ENCODE peak calls at places on chromosomes 2 and 18, in seven cellular contexts. One of them, this sample, is unnamed.

GRCh38 chr2:174012347-174013309 is 47.5 kb upstream of the SP3 start:
- DNase-seq in CD4-positive, CD25-positive, alpha-beta regulatory T cell: peak; percentile 5
- DNase-seq in neuronal stem cell: no peak
- DNase-seq in mesendoderm: peak; percentile 83
- DNase-seq in naive thymus-derived CD4-positive, alpha-beta T cell: peak; percentile 31
- DNase-seq in lower lobe of right lung: peak; percentile 78
- DNase-seq in sigmoid colon: peak; percentile 92
- DNase-seq in this sample: no peak

GRCh38 chr2:42446503-42447271 is 47.1 kb downstream of the KCNG3 start:
- DNase-seq in sigmoid colon: no peak
- DNase-seq in neuronal stem cell: no peak
- DNase-seq in mesendoderm: no peak
- DNase-seq in naive thymus-derived CD4-positive, alpha-beta T cell: no peak
- DNase-seq in lower lobe of right lung: no peak
- DNase-seq in CD4-positive, CD25-positive, alpha-beta regulatory T cell: no peak
- DNase-seq in this sample: no peak

GRCh38 chr2:195026261-195026660 is 630.8 kb upstream of the SLC39A10 start:
- DNase-seq in naive thymus-derived CD4-positive, alpha-beta T cell: no peak
- DNase-seq in CD4-positive, CD25-positive, alpha-beta regulatory T cell: no peak
- DNase-seq in neuronal stem cell: no peak
- DNase-seq in mesendoderm: no peak
- DNase-seq in lower lobe of right lung: no peak
- DNase-seq in sigmoid colon: no peak
- DNase-seq in this sample: no peak

GRCh38 chr2:112121682-112122254 is 16.4 kb upstream of the FBLN7 start:
- DNase-seq in mesendoderm: peak; percentile 42
- DNase-seq in sigmoid colon: no peak
- DNase-seq in CD4-positive, CD25-positive, alpha-beta regulatory T cell: peak; percentile 69
- DNase-seq in neuronal stem cell: no peak
- DNase-seq in naive thymus-derived CD4-positive, alpha-beta T cell: peak; percentile 62
- DNase-seq in lower lobe of right lung: no peak
- DNase-seq in this sample: no peak

GRCh38 chr2:150042844-150043503 is 444.5 kb downstream of the RND3 start:
- DNase-seq in mesendoderm: no peak
- DNase-seq in sigmoid colon: no peak
- DNase-seq in neuronal stem cell: no peak
- DNase-seq in naive thymus-derived CD4-positive, alpha-beta T cell: no peak
- DNase-seq in lower lobe of right lung: no peak
- DNase-seq in CD4-positive, CD25-positive, alpha-beta regulatory T cell: no peak
- DNase-seq in this sample: no peak

GRCh38 chr2:145597809-145598208 is 1077.9 kb upstream of the ZEB2 start:
- DNase-seq in mesendoderm: no peak
- DNase-seq in CD4-positive, CD25-positive, alpha-beta regulatory T cell: no peak
- DNase-seq in sigmoid colon: no peak
- DNase-seq in naive thymus-derived CD4-positive, alpha-beta T cell: no peak
- DNase-seq in neuronal stem cell: no peak
- DNase-seq in lower lobe of right lung: no peak
- DNase-seq in this sample: no peak

GRCh38 chr2:101854877-101855276 is 136.9 kb upstream of the IL1R2 start:
- DNase-seq in neuronal stem cell: no peak
- DNase-seq in lower lobe of right lung: no peak
- DNase-seq in CD4-positive, CD25-positive, alpha-beta regulatory T cell: no peak
- DNase-seq in naive thymus-derived CD4-positive, alpha-beta T cell: no peak
- DNase-seq in mesendoderm: no peak
- DNase-seq in sigmoid colon: no peak
- DNase-seq in this sample: no peak

GRCh38 chr2:167579826-167580225 is 667.6 kb downstream of the STK39 start:
- DNase-seq in sigmoid colon: no peak
- DNase-seq in naive thymus-derived CD4-positive, alpha-beta T cell: no peak
- DNase-seq in CD4-positive, CD25-positive, alpha-beta regulatory T cell: no peak
- DNase-seq in mesendoderm: no peak
- DNase-seq in lower lobe of right lung: no peak
- DNase-seq in neuronal stem cell: no peak
- DNase-seq in this sample: no peak

GRCh38 chr18:1505856-1506255 is 601.2 kb downstream of the ADCYAP1 start:
- DNase-seq in lower lobe of right lung: no peak
- DNase-seq in naive thymus-derived CD4-positive, alpha-beta T cell: no peak
- DNase-seq in mesendoderm: peak; percentile 37
- DNase-seq in sigmoid colon: no peak
- DNase-seq in CD4-positive, CD25-positive, alpha-beta regulatory T cell: no peak
- DNase-seq in neuronal stem cell: no peak
- DNase-seq in this sample: no peak

GRCh38 chr18:58892536-58892935 is 27.9 kb downstream of the ZNF532 start:
- DNase-seq in lower lobe of right lung: no peak
- DNase-seq in mesendoderm: no peak
- DNase-seq in naive thymus-derived CD4-positive, alpha-beta T cell: no peak
- DNase-seq in neuronal stem cell: no peak
- DNase-seq in sigmoid colon: no peak
- DNase-seq in CD4-positive, CD25-positive, alpha-beta regulatory T cell: no peak
- DNase-seq in this sample: no peak

GRCh38 chr18:49944681-49945080 is 131.3 kb upstream of the ACAA2 start:
- DNase-seq in lower lobe of right lung: no peak
- DNase-seq in mesendoderm: peak; percentile 55
- DNase-seq in neuronal stem cell: no peak
- DNase-seq in CD4-positive, CD25-positive, alpha-beta regulatory T cell: no peak
- DNase-seq in sigmoid colon: peak; percentile 69
- DNase-seq in naive thymus-derived CD4-positive, alpha-beta T cell: no peak
- DNase-seq in this sample: no peak

GRCh38 chr18:65968605-65969004 is 217.8 kb downstream of the CDH7 start:
- DNase-seq in CD4-positive, CD25-positive, alpha-beta regulatory T cell: no peak
- DNase-seq in mesendoderm: no peak
- DNase-seq in neuronal stem cell: no peak
- DNase-seq in lower lobe of right lung: no peak
- DNase-seq in naive thymus-derived CD4-positive, alpha-beta T cell: no peak
- DNase-seq in sigmoid colon: no peak
- DNase-seq in this sample: no peak

GRCh38 chr18:8662574-8663255 is 42.6 kb upstream of the MTCL1 start:
- DNase-seq in mesendoderm: peak; percentile 92
- DNase-seq in sigmoid colon: no peak
- DNase-seq in neuronal stem cell: no peak
- DNase-seq in naive thymus-derived CD4-positive, alpha-beta T cell: no peak
- DNase-seq in CD4-positive, CD25-positive, alpha-beta regulatory T cell: no peak
- DNase-seq in lower lobe of right lung: no peak
- DNase-seq in this sample: no peak

GRCh38 chr2:44884677-44885076 is 56.8 kb upstream of the SIX3 start:
- DNase-seq in lower lobe of right lung: no peak
- DNase-seq in mesendoderm: no peak
- DNase-seq in sigmoid colon: no peak
- DNase-seq in neuronal stem cell: no peak
- DNase-seq in naive thymus-derived CD4-positive, alpha-beta T cell: no peak
- DNase-seq in CD4-positive, CD25-positive, alpha-beta regulatory T cell: no peak
- DNase-seq in this sample: no peak

GRCh38 chr2:39603436-39603835 is 62.3 kb upstream of the TMEM178A start:
- DNase-seq in sigmoid colon: no peak
- DNase-seq in neuronal stem cell: no peak
- DNase-seq in mesendoderm: no peak
- DNase-seq in CD4-positive, CD25-positive, alpha-beta regulatory T cell: no peak
- DNase-seq in naive thymus-derived CD4-positive, alpha-beta T cell: no peak
- DNase-seq in lower lobe of right lung: no peak
- DNase-seq in this sample: no peak

GRCh38 chr2:172285010-172285621 is 142.3 kb upstream of the ITGA6 start:
- DNase-seq in neuronal stem cell: peak; percentile 68
- DNase-seq in sigmoid colon: no peak
- DNase-seq in CD4-positive, CD25-positive, alpha-beta regulatory T cell: no peak
- DNase-seq in naive thymus-derived CD4-positive, alpha-beta T cell: no peak
- DNase-seq in mesendoderm: peak; percentile 69
- DNase-seq in lower lobe of right lung: no peak
- DNase-seq in this sample: no peak

GRCh38 chr18:45277870-45278269 is 337.4 kb upstream of the SLC14A2 start:
- DNase-seq in sigmoid colon: no peak
- DNase-seq in lower lobe of right lung: no peak
- DNase-seq in naive thymus-derived CD4-positive, alpha-beta T cell: no peak
- DNase-seq in mesendoderm: no peak
- DNase-seq in CD4-positive, CD25-positive, alpha-beta regulatory T cell: no peak
- DNase-seq in neuronal stem cell: no peak
- DNase-seq in this sample: no peak

GRCh38 chr2:32210767-32211408 is 45.2 kb downstream of the SLC30A6 start:
- DNase-seq in lower lobe of right lung: no peak
- DNase-seq in mesendoderm: no peak
- DNase-seq in sigmoid colon: no peak
- DNase-seq in neuronal stem cell: no peak
- DNase-seq in naive thymus-derived CD4-positive, alpha-beta T cell: no peak
- DNase-seq in CD4-positive, CD25-positive, alpha-beta regulatory T cell: no peak
- DNase-seq in this sample: no peak

GRCh38 chr2:221500501-221501209 is 71.4 kb downstream of the EPHA4 start:
- DNase-seq in neuronal stem cell: no peak
- DNase-seq in sigmoid colon: no peak
- DNase-seq in lower lobe of right lung: no peak
- DNase-seq in naive thymus-derived CD4-positive, alpha-beta T cell: no peak
- DNase-seq in CD4-positive, CD25-positive, alpha-beta regulatory T cell: no peak
- DNase-seq in mesendoderm: no peak
- DNase-seq in this sample: no peak

GRCh38 chr18:54962919-54963645 is 3.8 kb upstream of the CCDC68 start:
- DNase-seq in lower lobe of right lung: no peak
- DNase-seq in CD4-positive, CD25-positive, alpha-beta regulatory T cell: no peak
- DNase-seq in sigmoid colon: no peak
- DNase-seq in naive thymus-derived CD4-positive, alpha-beta T cell: no peak
- DNase-seq in neuronal stem cell: no peak
- DNase-seq in mesendoderm: no peak
- DNase-seq in this sample: no peak
- H3K27ac ChIP-seq in lower lobe of right lung: no peak overlapping the region
- H3K27ac ChIP-seq in CD4-positive, CD25-positive, alpha-beta regulatory T cell: no peak overlapping the region
- H3K27ac ChIP-seq in sigmoid colon: no peak overlapping the region
- H3K27ac ChIP-seq in naive thymus-derived CD4-positive, alpha-beta T cell: no peak overlapping the region
- H3K27ac ChIP-seq in neuronal stem cell: no peak overlapping the region
- H3K27ac ChIP-seq in mesendoderm: no peak overlapping the region
- H3K27ac ChIP-seq in this sample: no peak overlapping the region

DNA sequence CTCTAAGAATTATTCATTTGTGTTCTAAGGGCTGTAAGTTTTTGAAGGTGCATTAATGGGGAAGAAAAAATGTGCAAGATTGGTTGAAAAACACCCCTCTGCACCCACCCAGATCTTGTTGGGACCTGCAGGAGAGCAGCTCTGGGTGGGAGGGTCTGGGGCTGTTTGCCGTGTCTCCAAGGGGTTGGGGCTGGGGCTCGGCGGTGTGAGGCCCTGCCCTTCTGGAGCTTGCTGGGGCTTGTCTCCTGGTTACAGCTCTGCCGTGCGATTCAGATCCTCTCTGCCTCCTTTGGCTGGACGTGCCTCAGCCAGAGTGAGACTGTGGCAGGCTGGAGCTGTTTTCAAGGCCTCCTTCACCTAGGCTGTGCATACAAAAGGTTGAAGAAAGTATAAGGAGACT is 26.1 kb downstream of the IGFBP2 start:
- DNase-seq in lower lobe of right lung: no peak
- DNase-seq in naive thymus-derived CD4-positive, alpha-beta T cell: no peak
- DNase-seq in CD4-positive, CD25-positive, alpha-beta regulatory T cell: no peak
- DNase-seq in neuronal stem cell: no peak
- DNase-seq in mesendoderm: no peak
- DNase-seq in sigmoid colon: no peak
- DNase-seq in this sample: no peak
- H3K27ac ChIP-seq in lower lobe of right lung: no peak overlapping the region
- H3K27ac ChIP-seq in naive thymus-derived CD4-positive, alpha-beta T cell: no peak overlapping the region
- H3K27ac ChIP-seq in CD4-positive, CD25-positive, alpha-beta regulatory T cell: no peak overlapping the region
- H3K27ac ChIP-seq in neuronal stem cell: no peak overlapping the region
- H3K27ac ChIP-seq in mesendoderm: no peak overlapping the region
- H3K27ac ChIP-seq in sigmoid colon: no peak overlapping the region
- H3K27ac ChIP-seq in this sample: peak overlapping the region; percentile 17

GRCh38 chr2:85606116-85606455 is 3.6 kb upstream of the TMEM150A start:
- DNase-seq in mesendoderm: no peak
- DNase-seq in sigmoid colon: no peak
- DNase-seq in lower lobe of right lung: no peak
- DNase-seq in CD4-positive, CD25-positive, alpha-beta regulatory T cell: no peak
- DNase-seq in naive thymus-derived CD4-positive, alpha-beta T cell: no peak
- DNase-seq in neuronal stem cell: no peak
- DNase-seq in this sample: no peak
- H3K27ac ChIP-seq in mesendoderm: no peak overlapping the region
- H3K27ac ChIP-seq in sigmoid colon: peak overlapping the region; percentile 37
- H3K27ac ChIP-seq in lower lobe of right lung: peak overlapping the region; percentile 90
- H3K27ac ChIP-seq in CD4-positive, CD25-positive, alpha-beta regulatory T cell: no peak overlapping the region
- H3K27ac ChIP-seq in naive thymus-derived CD4-positive, alpha-beta T cell: no peak overlapping the region
- H3K27ac ChIP-seq in neuronal stem cell: no peak overlapping the region
- H3K27ac ChIP-seq in this sample: peak overlapping the region; percentile 63

DNA sequence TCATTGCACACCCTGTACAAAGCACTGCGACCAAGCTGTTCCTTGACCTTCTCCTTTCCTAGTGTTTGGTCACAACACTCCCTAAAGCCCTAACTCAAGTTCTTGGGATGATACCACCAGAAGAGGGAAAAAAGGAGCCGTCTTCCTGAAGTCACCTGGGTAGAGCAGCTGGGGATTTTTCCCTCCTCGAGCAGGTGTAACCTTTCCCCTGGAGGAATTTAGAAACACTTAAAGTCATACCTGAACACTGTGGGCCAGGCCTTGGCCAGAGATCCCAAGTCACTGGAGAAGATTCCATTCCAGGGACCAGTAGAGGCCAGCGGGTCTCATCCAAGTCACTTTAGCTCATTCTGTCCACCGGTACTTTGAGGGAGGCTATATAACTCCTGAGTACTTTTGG is 13.2 kb downstream of the EPAS1 start:
- DNase-seq in mesendoderm: no peak
- DNase-seq in neuronal stem cell: no peak
- DNase-seq in lower lobe of right lung: no peak
- DNase-seq in CD4-positive, CD25-positive, alpha-beta regulatory T cell: no peak
- DNase-seq in naive thymus-derived CD4-positive, alpha-beta T cell: no peak
- DNase-seq in sigmoid colon: no peak
- DNase-seq in this sample: no peak
- H3K27ac ChIP-seq in mesendoderm: no peak overlapping the region
- H3K27ac ChIP-seq in neuronal stem cell: no peak overlapping the region
- H3K27ac ChIP-seq in lower lobe of right lung: peak overlapping the region; percentile 74
- H3K27ac ChIP-seq in CD4-positive, CD25-positive, alpha-beta regulatory T cell: no peak overlapping the region
- H3K27ac ChIP-seq in naive thymus-derived CD4-positive, alpha-beta T cell: no peak overlapping the region
- H3K27ac ChIP-seq in sigmoid colon: no peak overlapping the region
- H3K27ac ChIP-seq in this sample: peak overlapping the region; percentile 95

GRCh38 chr2:148542614-148543013 is 101.9 kb upstream of the EPC2 start:
- DNase-seq in mesendoderm: no peak
- DNase-seq in lower lobe of right lung: no peak
- DNase-seq in naive thymus-derived CD4-positive, alpha-beta T cell: no peak
- DNase-seq in CD4-positive, CD25-positive, alpha-beta regulatory T cell: no peak
- DNase-seq in sigmoid colon: no peak
- DNase-seq in neuronal stem cell: no peak
- DNase-seq in this sample: no peak
- H3K27ac ChIP-seq in mesendoderm: no peak overlapping the region
- H3K27ac ChIP-seq in lower lobe of right lung: no peak overlapping the region
- H3K27ac ChIP-seq in naive thymus-derived CD4-positive, alpha-beta T cell: no peak overlapping the region
- H3K27ac ChIP-seq in CD4-positive, CD25-positive, alpha-beta regulatory T cell: no peak overlapping the region
- H3K27ac ChIP-seq in sigmoid colon: no peak overlapping the region
- H3K27ac ChIP-seq in neuronal stem cell: no peak overlapping the region
- H3K27ac ChIP-seq in this sample: no peak overlapping the region

GRCh38 chr18:67358947-67359346 is 157.6 kb downstream of the DSEL start:
- DNase-seq in mesendoderm: no peak
- DNase-seq in CD4-positive, CD25-positive, alpha-beta regulatory T cell: no peak
- DNase-seq in sigmoid colon: no peak
- DNase-seq in neuronal stem cell: no peak
- DNase-seq in lower lobe of right lung: no peak
- DNase-seq in naive thymus-derived CD4-positive, alpha-beta T cell: no peak
- DNase-seq in this sample: no peak
- H3K27ac ChIP-seq in mesendoderm: no peak overlapping the region
- H3K27ac ChIP-seq in CD4-positive, CD25-positive, alpha-beta regulatory T cell: no peak overlapping the region
- H3K27ac ChIP-seq in sigmoid colon: no peak overlapping the region
- H3K27ac ChIP-seq in neuronal stem cell: no peak overlapping the region
- H3K27ac ChIP-seq in lower lobe of right lung: no peak overlapping the region
- H3K27ac ChIP-seq in naive thymus-derived CD4-positive, alpha-beta T cell: no peak overlapping the region
- H3K27ac ChIP-seq in this sample: peak overlapping the region; percentile 70